ENCODE peak calls at places on chromosomes 2 and 18, in six cellular contexts. One of them, this sample, is unnamed.

GRCh38 chr2:100641115-100641415 is 78.3 kb downstream of the PDCL3 start:
- DNase-seq in OCI-LY7: no peak
- DNase-seq in stimulated activated naive CD4-positive, alpha-beta T cell treated with Interleukin-2 at 50 U/mL for 16 hours: no peak
- DNase-seq in NCI-H1105 treated with DMSO at 0.1 percent for 48 hours: no peak
- DNase-seq in naive thymus-derived CD8-positive, alpha-beta T cell: no peak
- DNase-seq in NCI-H2081 treated with DMSO at 0.1 percent for 48 hours: no peak
- DNase-seq in this sample: no peak

GRCh38 chr2:217988014-217988839 is 14.6 kb downstream of the TNS1 start:
- DNase-seq in OCI-LY7: peak
- DNase-seq in stimulated activated naive CD4-positive, alpha-beta T cell treated with Interleukin-2 at 50 U/mL for 16 hours: peak
- DNase-seq in NCI-H1105 treated with DMSO at 0.1 percent for 48 hours: peak
- DNase-seq in naive thymus-derived CD8-positive, alpha-beta T cell: peak
- DNase-seq in NCI-H2081 treated with DMSO at 0.1 percent for 48 hours: no peak
- DNase-seq in this sample: peak

GRCh38 chr2:113200736-113201490 is 27.1 kb downstream of the PSD4 start:
- DNase-seq in OCI-LY7: no peak
- DNase-seq in stimulated activated naive CD4-positive, alpha-beta T cell treated with Interleukin-2 at 50 U/mL for 16 hours: no peak
- DNase-seq in NCI-H1105 treated with DMSO at 0.1 percent for 48 hours: no peak
- DNase-seq in naive thymus-derived CD8-positive, alpha-beta T cell: no peak
- DNase-seq in NCI-H2081 treated with DMSO at 0.1 percent for 48 hours: no peak
- DNase-seq in this sample: no peak

GRCh38 chr2:38668787-38669479 is 3.0 kb downstream of the GALM start:
- DNase-seq in OCI-LY7: no peak
- DNase-seq in stimulated activated naive CD4-positive, alpha-beta T cell treated with Interleukin-2 at 50 U/mL for 16 hours: no peak
- DNase-seq in NCI-H1105 treated with DMSO at 0.1 percent for 48 hours: no peak
- DNase-seq in naive thymus-derived CD8-positive, alpha-beta T cell: no peak
- DNase-seq in NCI-H2081 treated with DMSO at 0.1 percent for 48 hours: no peak
- DNase-seq in this sample: no peak

GRCh38 chr2:203873921-203874631 is 6.5 kb downstream of the CTLA4 start:
- DNase-seq in OCI-LY7: peak
- DNase-seq in stimulated activated naive CD4-positive, alpha-beta T cell treated with Interleukin-2 at 50 U/mL for 16 hours: no peak
- DNase-seq in NCI-H1105 treated with DMSO at 0.1 percent for 48 hours: peak
- DNase-seq in naive thymus-derived CD8-positive, alpha-beta T cell: peak
- DNase-seq in NCI-H2081 treated with DMSO at 0.1 percent for 48 hours: no peak
- DNase-seq in this sample: peak

GRCh38 chr2:196959291-196959690 is 32.8 kb upstream of the PGAP1 start:
- DNase-seq in OCI-LY7: no peak
- DNase-seq in stimulated activated naive CD4-positive, alpha-beta T cell treated with Interleukin-2 at 50 U/mL for 16 hours: no peak
- DNase-seq in NCI-H1105 treated with DMSO at 0.1 percent for 48 hours: no peak
- DNase-seq in naive thymus-derived CD8-positive, alpha-beta T cell: no peak
- DNase-seq in NCI-H2081 treated with DMSO at 0.1 percent for 48 hours: no peak
- DNase-seq in this sample: no peak

GRCh38 chr2:109457811-109458210 is 156.0 kb downstream of the SEPTIN10 start:
- DNase-seq in OCI-LY7: no peak
- DNase-seq in stimulated activated naive CD4-positive, alpha-beta T cell treated with Interleukin-2 at 50 U/mL for 16 hours: no peak
- DNase-seq in NCI-H1105 treated with DMSO at 0.1 percent for 48 hours: no peak
- DNase-seq in naive thymus-derived CD8-positive, alpha-beta T cell: no peak
- DNase-seq in NCI-H2081 treated with DMSO at 0.1 percent for 48 hours: no peak
- DNase-seq in this sample: no peak

GRCh38 chr2:153766415-153766814 is 105.3 kb upstream of the GALNT13 start:
- DNase-seq in OCI-LY7: no peak
- DNase-seq in stimulated activated naive CD4-positive, alpha-beta T cell treated with Interleukin-2 at 50 U/mL for 16 hours: no peak
- DNase-seq in NCI-H1105 treated with DMSO at 0.1 percent for 48 hours: no peak
- DNase-seq in naive thymus-derived CD8-positive, alpha-beta T cell: no peak
- DNase-seq in NCI-H2081 treated with DMSO at 0.1 percent for 48 hours: no peak
- DNase-seq in this sample: no peak

GRCh38 chr2:147925886-147926285 is 81.1 kb downstream of the ACVR2A start:
- DNase-seq in OCI-LY7: no peak
- DNase-seq in stimulated activated naive CD4-positive, alpha-beta T cell treated with Interleukin-2 at 50 U/mL for 16 hours: no peak
- DNase-seq in NCI-H1105 treated with DMSO at 0.1 percent for 48 hours: no peak
- DNase-seq in naive thymus-derived CD8-positive, alpha-beta T cell: peak
- DNase-seq in NCI-H2081 treated with DMSO at 0.1 percent for 48 hours: no peak
- DNase-seq in this sample: no peak

GRCh38 chr2:141639809-141640208 is 491.0 kb downstream of the LRP1B start:
- DNase-seq in OCI-LY7: no peak
- DNase-seq in stimulated activated naive CD4-positive, alpha-beta T cell treated with Interleukin-2 at 50 U/mL for 16 hours: no peak
- DNase-seq in NCI-H1105 treated with DMSO at 0.1 percent for 48 hours: no peak
- DNase-seq in naive thymus-derived CD8-positive, alpha-beta T cell: no peak
- DNase-seq in NCI-H2081 treated with DMSO at 0.1 percent for 48 hours: no peak
- DNase-seq in this sample: no peak

GRCh38 chr2:182668671-182669070 is 47.4 kb upstream of the DNAJC10 start:
- DNase-seq in OCI-LY7: no peak
- DNase-seq in stimulated activated naive CD4-positive, alpha-beta T cell treated with Interleukin-2 at 50 U/mL for 16 hours: no peak
- DNase-seq in NCI-H1105 treated with DMSO at 0.1 percent for 48 hours: peak
- DNase-seq in naive thymus-derived CD8-positive, alpha-beta T cell: no peak
- DNase-seq in NCI-H2081 treated with DMSO at 0.1 percent for 48 hours: peak
- DNase-seq in this sample: peak

GRCh38 chr18:13563390-13563805 is 163.0 kb downstream of the FAM210A start:
- DNase-seq in OCI-LY7: no peak
- DNase-seq in stimulated activated naive CD4-positive, alpha-beta T cell treated with Interleukin-2 at 50 U/mL for 16 hours: no peak
- DNase-seq in NCI-H1105 treated with DMSO at 0.1 percent for 48 hours: no peak
- DNase-seq in naive thymus-derived CD8-positive, alpha-beta T cell: no peak
- DNase-seq in NCI-H2081 treated with DMSO at 0.1 percent for 48 hours: no peak
- DNase-seq in this sample: no peak

GRCh38 chr2:156666130-156666785 is 230.1 kb downstream of the GPD2 start:
- DNase-seq in OCI-LY7: no peak
- DNase-seq in stimulated activated naive CD4-positive, alpha-beta T cell treated with Interleukin-2 at 50 U/mL for 16 hours: no peak
- DNase-seq in NCI-H1105 treated with DMSO at 0.1 percent for 48 hours: no peak
- DNase-seq in naive thymus-derived CD8-positive, alpha-beta T cell: no peak
- DNase-seq in NCI-H2081 treated with DMSO at 0.1 percent for 48 hours: no peak
- DNase-seq in this sample: no peak

GRCh38 chr2:64685430-64685829 is 31.7 kb upstream of the SERTAD2 start:
- DNase-seq in OCI-LY7: no peak
- DNase-seq in stimulated activated naive CD4-positive, alpha-beta T cell treated with Interleukin-2 at 50 U/mL for 16 hours: no peak
- DNase-seq in NCI-H1105 treated with DMSO at 0.1 percent for 48 hours: no peak
- DNase-seq in naive thymus-derived CD8-positive, alpha-beta T cell: no peak
- DNase-seq in NCI-H2081 treated with DMSO at 0.1 percent for 48 hours: no peak
- DNase-seq in this sample: no peak

GRCh38 chr2:235230809-235231601 is 262.8 kb upstream of the AGAP1 start:
- DNase-seq in OCI-LY7: no peak
- DNase-seq in stimulated activated naive CD4-positive, alpha-beta T cell treated with Interleukin-2 at 50 U/mL for 16 hours: no peak
- DNase-seq in NCI-H1105 treated with DMSO at 0.1 percent for 48 hours: peak
- DNase-seq in naive thymus-derived CD8-positive, alpha-beta T cell: no peak
- DNase-seq in NCI-H2081 treated with DMSO at 0.1 percent for 48 hours: peak
- DNase-seq in this sample: no peak

GRCh38 chr18:36527025-36527424 is 229.5 kb downstream of the FHOD3 start:
- DNase-seq in OCI-LY7: no peak
- DNase-seq in stimulated activated naive CD4-positive, alpha-beta T cell treated with Interleukin-2 at 50 U/mL for 16 hours: no peak
- DNase-seq in NCI-H1105 treated with DMSO at 0.1 percent for 48 hours: no peak
- DNase-seq in naive thymus-derived CD8-positive, alpha-beta T cell: no peak
- DNase-seq in NCI-H2081 treated with DMSO at 0.1 percent for 48 hours: no peak
- DNase-seq in this sample: no peak

GRCh38 chr2:237581751-237582746 is 8.5 kb downstream of the RAB17 start:
- DNase-seq in OCI-LY7: peak
- DNase-seq in stimulated activated naive CD4-positive, alpha-beta T cell treated with Interleukin-2 at 50 U/mL for 16 hours: peak
- DNase-seq in NCI-H1105 treated with DMSO at 0.1 percent for 48 hours: peak
- DNase-seq in naive thymus-derived CD8-positive, alpha-beta T cell: peak
- DNase-seq in NCI-H2081 treated with DMSO at 0.1 percent for 48 hours: peak
- DNase-seq in this sample: peak

GRCh38 chr2:222709191-222709891 is 37.9 kb downstream of the MOGAT1 start:
- DNase-seq in OCI-LY7: peak
- DNase-seq in stimulated activated naive CD4-positive, alpha-beta T cell treated with Interleukin-2 at 50 U/mL for 16 hours: no peak
- DNase-seq in NCI-H1105 treated with DMSO at 0.1 percent for 48 hours: no peak
- DNase-seq in naive thymus-derived CD8-positive, alpha-beta T cell: no peak
- DNase-seq in NCI-H2081 treated with DMSO at 0.1 percent for 48 hours: no peak
- DNase-seq in this sample: no peak

GRCh38 chr2:237687666-237688065 is 60.3 kb downstream of the LRRFIP1 start:
- DNase-seq in OCI-LY7: no peak
- DNase-seq in stimulated activated naive CD4-positive, alpha-beta T cell treated with Interleukin-2 at 50 U/mL for 16 hours: peak
- DNase-seq in NCI-H1105 treated with DMSO at 0.1 percent for 48 hours: no peak
- DNase-seq in naive thymus-derived CD8-positive, alpha-beta T cell: peak
- DNase-seq in NCI-H2081 treated with DMSO at 0.1 percent for 48 hours: no peak
- DNase-seq in this sample: no peak

GRCh38 chr2:8663997-8664396 is 17.9 kb upstream of the ID2 start:
- DNase-seq in OCI-LY7: no peak
- DNase-seq in stimulated activated naive CD4-positive, alpha-beta T cell treated with Interleukin-2 at 50 U/mL for 16 hours: no peak
- DNase-seq in NCI-H1105 treated with DMSO at 0.1 percent for 48 hours: no peak
- DNase-seq in naive thymus-derived CD8-positive, alpha-beta T cell: no peak
- DNase-seq in NCI-H2081 treated with DMSO at 0.1 percent for 48 hours: no peak
- DNase-seq in this sample: no peak

GRCh38 chr2:53964237-53964952 is 6.4 kb downstream of the PSME4 start:
- DNase-seq in OCI-LY7: no peak
- DNase-seq in stimulated activated naive CD4-positive, alpha-beta T cell treated with Interleukin-2 at 50 U/mL for 16 hours: no peak
- DNase-seq in NCI-H1105 treated with DMSO at 0.1 percent for 48 hours: no peak
- DNase-seq in naive thymus-derived CD8-positive, alpha-beta T cell: no peak
- DNase-seq in NCI-H2081 treated with DMSO at 0.1 percent for 48 hours: no peak
- DNase-seq in this sample: no peak

GRCh38 chr2:111246620-111247061 is 125.9 kb downstream of the BCL2L11 start:
- DNase-seq in OCI-LY7: no peak
- DNase-seq in stimulated activated naive CD4-positive, alpha-beta T cell treated with Interleukin-2 at 50 U/mL for 16 hours: no peak
- DNase-seq in NCI-H1105 treated with DMSO at 0.1 percent for 48 hours: no peak
- DNase-seq in naive thymus-derived CD8-positive, alpha-beta T cell: no peak
- DNase-seq in NCI-H2081 treated with DMSO at 0.1 percent for 48 hours: no peak
- DNase-seq in this sample: no peak

GRCh38 chr2:2686228-2686627 is 355.2 kb upstream of the MYT1L start:
- DNase-seq in OCI-LY7: no peak
- DNase-seq in stimulated activated naive CD4-positive, alpha-beta T cell treated with Interleukin-2 at 50 U/mL for 16 hours: no peak
- DNase-seq in NCI-H1105 treated with DMSO at 0.1 percent for 48 hours: no peak
- DNase-seq in naive thymus-derived CD8-positive, alpha-beta T cell: peak
- DNase-seq in NCI-H2081 treated with DMSO at 0.1 percent for 48 hours: no peak
- DNase-seq in this sample: no peak

GRCh38 chr2:42009657-42010580 is 37.9 kb upstream of the PKDCC start:
- DNase-seq in OCI-LY7: no peak
- DNase-seq in stimulated activated naive CD4-positive, alpha-beta T cell treated with Interleukin-2 at 50 U/mL for 16 hours: no peak
- DNase-seq in NCI-H1105 treated with DMSO at 0.1 percent for 48 hours: no peak
- DNase-seq in naive thymus-derived CD8-positive, alpha-beta T cell: no peak
- DNase-seq in NCI-H2081 treated with DMSO at 0.1 percent for 48 hours: no peak
- DNase-seq in this sample: peak

GRCh38 chr2:70901235-70902066 is 34.2 kb upstream of the ATP6V1B1 start:
- DNase-seq in OCI-LY7: no peak
- DNase-seq in stimulated activated naive CD4-positive, alpha-beta T cell treated with Interleukin-2 at 50 U/mL for 16 hours: no peak
- DNase-seq in NCI-H1105 treated with DMSO at 0.1 percent for 48 hours: peak
- DNase-seq in naive thymus-derived CD8-positive, alpha-beta T cell: no peak
- DNase-seq in NCI-H2081 treated with DMSO at 0.1 percent for 48 hours: no peak
- DNase-seq in this sample: no peak

GRCh38 chr2:60483400-60483799 is 70.1 kb downstream of the BCL11A start:
- DNase-seq in OCI-LY7: no peak
- DNase-seq in stimulated activated naive CD4-positive, alpha-beta T cell treated with Interleukin-2 at 50 U/mL for 16 hours: no peak
- DNase-seq in NCI-H1105 treated with DMSO at 0.1 percent for 48 hours: no peak
- DNase-seq in naive thymus-derived CD8-positive, alpha-beta T cell: no peak
- DNase-seq in NCI-H2081 treated with DMSO at 0.1 percent for 48 hours: no peak
- DNase-seq in this sample: no peak

GRCh38 chr2:133886735-133887675 is 318.7 kb upstream of the NCKAP5 start:
- DNase-seq in OCI-LY7: peak
- DNase-seq in stimulated activated naive CD4-positive, alpha-beta T cell treated with Interleukin-2 at 50 U/mL for 16 hours: peak
- DNase-seq in NCI-H1105 treated with DMSO at 0.1 percent for 48 hours: peak
- DNase-seq in naive thymus-derived CD8-positive, alpha-beta T cell: peak
- DNase-seq in NCI-H2081 treated with DMSO at 0.1 percent for 48 hours: peak
- DNase-seq in this sample: peak

GRCh38 chr2:136134126-136134525 is 16.2 kb upstream of the CXCR4 start:
- DNase-seq in OCI-LY7: peak
- DNase-seq in stimulated activated naive CD4-positive, alpha-beta T cell treated with Interleukin-2 at 50 U/mL for 16 hours: peak
- DNase-seq in NCI-H1105 treated with DMSO at 0.1 percent for 48 hours: no peak
- DNase-seq in naive thymus-derived CD8-positive, alpha-beta T cell: peak
- DNase-seq in NCI-H2081 treated with DMSO at 0.1 percent for 48 hours: no peak
- DNase-seq in this sample: no peak

GRCh38 chr2:61436092-61436491 is 34.8 kb downstream of the USP34 start:
- DNase-seq in OCI-LY7: no peak
- DNase-seq in stimulated activated naive CD4-positive, alpha-beta T cell treated with Interleukin-2 at 50 U/mL for 16 hours: no peak
- DNase-seq in NCI-H1105 treated with DMSO at 0.1 percent for 48 hours: no peak
- DNase-seq in naive thymus-derived CD8-positive, alpha-beta T cell: no peak
- DNase-seq in NCI-H2081 treated with DMSO at 0.1 percent for 48 hours: no peak
- DNase-seq in this sample: no peak

GRCh38 chr2:190655113-190655512 is 6.2 kb downstream of the NAB1 start:
- DNase-seq in OCI-LY7: no peak
- DNase-seq in stimulated activated naive CD4-positive, alpha-beta T cell treated with Interleukin-2 at 50 U/mL for 16 hours: no peak
- DNase-seq in NCI-H1105 treated with DMSO at 0.1 percent for 48 hours: peak
- DNase-seq in naive thymus-derived CD8-positive, alpha-beta T cell: no peak
- DNase-seq in NCI-H2081 treated with DMSO at 0.1 percent for 48 hours: peak
- DNase-seq in this sample: no peak

GRCh38 chr2:64036343-64036742 is 17.1 kb upstream of the VPS54 start:
- DNase-seq in OCI-LY7: no peak
- DNase-seq in stimulated activated naive CD4-positive, alpha-beta T cell treated with Interleukin-2 at 50 U/mL for 16 hours: no peak
- DNase-seq in NCI-H1105 treated with DMSO at 0.1 percent for 48 hours: no peak
- DNase-seq in naive thymus-derived CD8-positive, alpha-beta T cell: peak
- DNase-seq in NCI-H2081 treated with DMSO at 0.1 percent for 48 hours: no peak
- DNase-seq in this sample: peak

GRCh38 chr2:207490441-207490840 is 39.3 kb upstream of the CREB1 start:
- DNase-seq in OCI-LY7: no peak
- DNase-seq in stimulated activated naive CD4-positive, alpha-beta T cell treated with Interleukin-2 at 50 U/mL for 16 hours: no peak
- DNase-seq in NCI-H1105 treated with DMSO at 0.1 percent for 48 hours: no peak
- DNase-seq in naive thymus-derived CD8-positive, alpha-beta T cell: no peak
- DNase-seq in NCI-H2081 treated with DMSO at 0.1 percent for 48 hours: no peak
- DNase-seq in this sample: no peak

GRCh38 chr2:145066151-145066661 is 546.3 kb upstream of the ZEB2 start:
- DNase-seq in OCI-LY7: no peak
- DNase-seq in stimulated activated naive CD4-positive, alpha-beta T cell treated with Interleukin-2 at 50 U/mL for 16 hours: no peak
- DNase-seq in NCI-H1105 treated with DMSO at 0.1 percent for 48 hours: no peak
- DNase-seq in naive thymus-derived CD8-positive, alpha-beta T cell: no peak
- DNase-seq in NCI-H2081 treated with DMSO at 0.1 percent for 48 hours: no peak
- DNase-seq in this sample: no peak

GRCh38 chr2:74439373-74440004 is 2.2 kb downstream of the RTKN start:
- DNase-seq in OCI-LY7: no peak
- DNase-seq in stimulated activated naive CD4-positive, alpha-beta T cell treated with Interleukin-2 at 50 U/mL for 16 hours: no peak
- DNase-seq in NCI-H1105 treated with DMSO at 0.1 percent for 48 hours: no peak
- DNase-seq in naive thymus-derived CD8-positive, alpha-beta T cell: no peak
- DNase-seq in NCI-H2081 treated with DMSO at 0.1 percent for 48 hours: no peak
- DNase-seq in this sample: no peak

GRCh38 chr2:118123561-118124232 is 35.4 kb downstream of the INSIG2 start:
- DNase-seq in OCI-LY7: no peak
- DNase-seq in stimulated activated naive CD4-positive, alpha-beta T cell treated with Interleukin-2 at 50 U/mL for 16 hours: no peak
- DNase-seq in NCI-H1105 treated with DMSO at 0.1 percent for 48 hours: no peak
- DNase-seq in naive thymus-derived CD8-positive, alpha-beta T cell: no peak
- DNase-seq in NCI-H2081 treated with DMSO at 0.1 percent for 48 hours: no peak
- DNase-seq in this sample: no peak

GRCh38 chr2:230783101-230783500 is 70.5 kb downstream of the CAB39 start:
- DNase-seq in OCI-LY7: no peak
- DNase-seq in stimulated activated naive CD4-positive, alpha-beta T cell treated with Interleukin-2 at 50 U/mL for 16 hours: no peak
- DNase-seq in NCI-H1105 treated with DMSO at 0.1 percent for 48 hours: no peak
- DNase-seq in naive thymus-derived CD8-positive, alpha-beta T cell: no peak
- DNase-seq in NCI-H2081 treated with DMSO at 0.1 percent for 48 hours: no peak
- DNase-seq in this sample: no peak

GRCh38 chr18:79882522-79883241 is 68.8 kb downstream of the SLC66A2 start:
- DNase-seq in OCI-LY7: no peak
- DNase-seq in stimulated activated naive CD4-positive, alpha-beta T cell treated with Interleukin-2 at 50 U/mL for 16 hours: no peak
- DNase-seq in NCI-H1105 treated with DMSO at 0.1 percent for 48 hours: no peak
- DNase-seq in naive thymus-derived CD8-positive, alpha-beta T cell: no peak
- DNase-seq in NCI-H2081 treated with DMSO at 0.1 percent for 48 hours: no peak
- DNase-seq in this sample: no peak

GRCh38 chr2:72572501-72572900 is 253.3 kb downstream of the EXOC6B start:
- DNase-seq in OCI-LY7: no peak
- DNase-seq in stimulated activated naive CD4-positive, alpha-beta T cell treated with Interleukin-2 at 50 U/mL for 16 hours: no peak
- DNase-seq in NCI-H1105 treated with DMSO at 0.1 percent for 48 hours: no peak
- DNase-seq in naive thymus-derived CD8-positive, alpha-beta T cell: no peak
- DNase-seq in NCI-H2081 treated with DMSO at 0.1 percent for 48 hours: no peak
- DNase-seq in this sample: no peak

GRCh38 chr2:11033114-11033513 is 121.4 kb downstream of the KCNF1 start:
- DNase-seq in OCI-LY7: no peak
- DNase-seq in stimulated activated naive CD4-positive, alpha-beta T cell treated with Interleukin-2 at 50 U/mL for 16 hours: no peak
- DNase-seq in NCI-H1105 treated with DMSO at 0.1 percent for 48 hours: no peak
- DNase-seq in naive thymus-derived CD8-positive, alpha-beta T cell: no peak
- DNase-seq in NCI-H2081 treated with DMSO at 0.1 percent for 48 hours: no peak
- DNase-seq in this sample: no peak